ENCODE peak calls at places on chromosomes 16 and 17, in four cellular contexts. M is psoas muscle, Y is upper lobe of left lung, K is lower leg skin. C is an unnamed sample.

GRCh38 chr16:56847173-56847948 is 17.6 kb upstream of the SLC12A3 start:
- DNase-seq in M (no peak), Y (no peak), K (no peak), C (peak)

GRCh38 chr17:8420041-8420934 is 15.4 kb upstream of the NDEL1 start:
- DNase-seq in M (peak), Y (no peak), K (no peak), C (no peak)

GRCh38 chr17:43402078-43402477 is 3.3 kb downstream of the ARL4D start:
- DNase-seq in M (no peak), Y (no peak), K (peak), C (no peak)

GRCh38 chr16:67543582-67543981 is 15.0 kb downstream of the RIPOR1 start:
- DNase-seq in M (no peak), Y (no peak), K (no peak), C (peak)

GRCh38 chr17:44297975-44298374 is 10.4 kb upstream of the RUNDC3A start:
- DNase-seq in M (no peak), Y (no peak), K (no peak), C (no peak)

GRCh38 chr17:66268247-66268927 is 34.0 kb upstream of the PRKCA start:
- DNase-seq in M (no peak), Y (no peak), K (no peak), C (no peak)

GRCh38 chr17:2214047-2214717 is 89.4 kb downstream of the SMG6 start:
- DNase-seq in M (peak), Y (no peak), K (peak), C (no peak)

GRCh38 chr17:34765291-34765690 is 185.9 kb downstream of the TMEM132E start:
- DNase-seq in M (no peak), Y (no peak), K (no peak), C (no peak)

GRCh38 chr17:68599091-68599872 is 1.9 kb downstream of the FAM20A start:
- DNase-seq in M (no peak), Y (no peak), K (no peak), C (no peak)

GRCh38 chr17:58531661-58532554 is 17.5 kb upstream of the MTMR4 start:
- DNase-seq in M (peak), Y (peak), K (no peak), C (peak)

GRCh38 chr17:66378296-66378695 is 75.9 kb downstream of the PRKCA start:
- DNase-seq in M (no peak), Y (no peak), K (no peak), C (no peak)

GRCh38 chr17:33927732-33928133 is 327.4 kb upstream of the CCL2 start:
- DNase-seq in M (no peak), Y (no peak), K (no peak), C (no peak)

GRCh38 chr17:7141824-7142223 is 27.2 kb upstream of the ASGR2 start:
- DNase-seq in M (no peak), Y (no peak), K (no peak), C (no peak)

GRCh38 chr17:15361151-15361550 is 19.8 kb upstream of the TEKT3 start:
- DNase-seq in M (no peak), Y (no peak), K (no peak), C (no peak)

GRCh38 chr17:39138416-39139136 is 12.9 kb downstream of the PLXDC1 start:
- DNase-seq in M (no peak), Y (no peak), K (no peak), C (no peak)

GRCh38 chr16:23781176-23781575 is 26.4 kb downstream of the CHP2 start:
- DNase-seq in M (no peak), Y (no peak), K (no peak), C (no peak)

GRCh38 chr16:13231365-13231764 is 330.0 kb downstream of the SHISA9 start:
- DNase-seq in M (no peak), Y (no peak), K (no peak), C (no peak)

GRCh38 chr16:68401871-68402747 is 46.2 kb downstream of the SMPD3 start:
- DNase-seq in M (no peak), Y (no peak), K (no peak), C (peak)

GRCh38 chr17:41553176-41553575 is 18.7 kb downstream of the KRT9 start:
- DNase-seq in M (no peak), Y (no peak), K (no peak), C (no peak)

GRCh38 chr16:80936410-80936809 is 70.3 kb downstream of the CMC2 start:
- DNase-seq in M (no peak), Y (no peak), K (no peak), C (no peak)

GRCh38 chr16:27199747-27200146 is 3.6 kb upstream of the KDM8 start:
- DNase-seq in M (no peak), Y (no peak), K (no peak), C (peak)

GRCh38 chr16:15954814-15955151 is 5.4 kb downstream of the ABCC1 start:
- DNase-seq in M (peak), Y (no peak), K (no peak), C (no peak)

GRCh38 chr16:71201054-71201453 is 29.5 kb downstream of the HYDIN start:
- DNase-seq in M (no peak), Y (no peak), K (no peak), C (no peak)

GRCh38 chr17:60901806-60902205 is 224.2 kb downstream of the BCAS3 start:
- DNase-seq in M (no peak), Y (no peak), K (no peak), C (no peak)

GRCh38 chr16:57532251-57532625 is 4.1 kb downstream of the CCDC102A start:
- DNase-seq in M (no peak), Y (no peak), K (no peak), C (peak)

GRCh38 chr16:47004652-47005051 is 31.2 kb upstream of the DNAJA2 start:
- DNase-seq in M (no peak), Y (no peak), K (no peak), C (no peak)

GRCh38 chr16:30987581-30988190 is 2.7 kb downstream of the HSD3B7 start:
- DNase-seq in M (no peak), Y (no peak), K (no peak), C (no peak)

GRCh38 chr16:30992381-30992780 is 7.4 kb downstream of the HSD3B7 start:
- DNase-seq in M (no peak), Y (no peak), K (no peak), C (no peak)

GRCh38 chr16:30990105-30990504 is 5.1 kb downstream of the HSD3B7 start:
- DNase-seq in M (no peak), Y (no peak), K (no peak), C (no peak)

GRCh38 chr16:30991052-30991451 is 6.0 kb downstream of the HSD3B7 start:
- DNase-seq in M (no peak), Y (no peak), K (no peak), C (no peak)

GRCh38 chr16:30989469-30990047 is 4.6 kb downstream of the HSD3B7 start:
- DNase-seq in M (no peak), Y (no peak), K (no peak), C (no peak)
- TF ChIP-seq CTCF in M (no peak), Y (no peak), K (no peak), C (no peak)

DNA sequence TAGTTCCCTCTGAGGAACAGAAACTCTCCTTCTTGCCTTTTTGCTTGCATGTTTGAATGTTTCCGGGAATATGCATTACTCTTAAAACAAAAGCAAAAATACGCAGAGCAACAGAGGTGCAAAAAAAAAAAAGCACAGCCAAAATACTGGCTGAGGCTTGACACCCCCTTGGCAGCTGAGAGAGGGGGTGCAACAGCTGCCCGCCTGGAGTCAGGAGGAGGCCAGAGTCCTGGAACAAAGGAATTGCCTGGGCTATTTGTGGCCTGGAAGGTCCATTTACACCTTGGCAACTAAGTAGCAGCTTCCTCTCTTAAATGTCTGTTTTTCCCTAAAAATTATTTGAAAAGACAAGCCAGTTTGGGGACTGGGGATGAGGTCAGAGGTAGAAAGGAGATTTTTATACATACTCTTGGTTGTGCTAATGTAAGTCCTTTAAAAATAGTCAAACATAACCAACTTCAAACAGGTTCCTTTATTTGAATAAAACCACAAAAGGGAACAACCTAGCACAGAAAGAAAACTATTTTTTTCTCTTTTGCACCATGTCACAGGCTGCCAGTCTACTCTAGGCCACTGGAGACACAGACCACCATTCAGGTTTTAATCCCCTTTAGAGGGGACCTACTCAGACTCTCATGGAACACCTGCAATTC is 19.5 kb downstream of the USP7 start:
- DNase-seq in M (no peak), Y (no peak), K (no peak), C (no peak)
- TF ChIP-seq CTCF in M (no peak), Y (no peak), K (no peak), C (no peak)

GRCh38 chr17:18021372-18021771 is 17.6 kb downstream of the ATPAF2 start:
- DNase-seq in M (peak), Y (no peak), K (no peak), C (peak)

GRCh38 chr17:18016426-18016825 is 22.5 kb downstream of the ATPAF2 start:
- DNase-seq in M (no peak), Y (no peak), K (no peak), C (peak)

GRCh38 chr17:18017958-18018357 is 21.0 kb downstream of the ATPAF2 start:
- DNase-seq in M (no peak), Y (no peak), K (no peak), C (no peak)

GRCh38 chr17:18018411-18018921 is 20.5 kb downstream of the ATPAF2 start:
- DNase-seq in M (no peak), Y (peak), K (no peak), C (peak)

DNA sequence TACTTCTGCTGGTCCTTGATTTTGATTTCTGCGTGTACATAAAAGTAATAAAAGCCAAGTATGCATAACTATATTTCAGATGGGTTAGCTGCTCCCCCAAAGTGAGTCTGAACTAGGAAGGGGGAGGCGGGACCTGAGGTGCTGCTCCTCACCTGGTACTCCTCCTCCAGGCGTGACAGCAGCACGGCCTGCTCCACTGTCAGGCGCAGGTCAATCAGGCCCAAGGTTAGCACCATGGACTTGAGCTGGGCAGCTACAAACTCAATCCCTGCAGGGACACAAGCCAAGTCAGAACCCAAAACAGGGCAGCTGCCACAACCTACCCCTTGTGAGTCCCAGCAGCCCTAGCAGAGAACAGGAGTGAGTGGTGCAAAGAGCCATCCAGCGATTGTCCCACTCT is 18.0 kb downstream of the ATPAF2 start:
- DNase-seq in M (no peak), Y (no peak), K (no peak), C (peak)
- TF ChIP-seq CTCF in M (no peak), Y (no peak), K (no peak), C (no peak)

GRCh38 chr17:63116228-63116627 is 150.2 kb downstream of the TANC2 start:
- DNase-seq in M (no peak), Y (no peak), K (no peak), C (no peak)
- TF ChIP-seq CTCF in M (no peak), Y (no peak), K (no peak), C (no peak)

C was measured in spleen.